ENCODE peak calls at places on chromosomes 1 and 21, in eight cellular contexts. One of them, this sample, is unnamed.

GRCh38 chr1:12708396-12708795 is 7.5 kb upstream of the AADACL3 start:
- DNase-seq in A549: no peak
- DNase-seq in upper lobe of right lung: no peak
- DNase-seq in astrocyte of the spinal cord: no peak
- DNase-seq in GM13977: no peak
- DNase-seq in GM12865: no peak
- DNase-seq in AG04450: no peak
- DNase-seq in progenitor cell of endocrine pancreas: no peak
- DNase-seq in this sample: no peak

GRCh38 chr1:180842482-180842881 is 70.2 kb upstream of the KIAA1614 start:
- DNase-seq in A549: no peak
- DNase-seq in upper lobe of right lung: no peak
- DNase-seq in astrocyte of the spinal cord: peak
- DNase-seq in GM13977: no peak
- DNase-seq in GM12865: no peak
- DNase-seq in AG04450: no peak
- DNase-seq in progenitor cell of endocrine pancreas: no peak
- DNase-seq in this sample: no peak

GRCh38 chr1:182720465-182720864 is 36.1 kb upstream of the RGS8 start:
- DNase-seq in A549: no peak
- DNase-seq in upper lobe of right lung: no peak
- DNase-seq in astrocyte of the spinal cord: no peak
- DNase-seq in GM13977: no peak
- DNase-seq in GM12865: no peak
- DNase-seq in AG04450: no peak
- DNase-seq in progenitor cell of endocrine pancreas: no peak
- DNase-seq in this sample: no peak

GRCh38 chr1:30965914-30966313 is 57.4 kb upstream of the SDC3 start:
- DNase-seq in A549: no peak
- DNase-seq in upper lobe of right lung: no peak
- DNase-seq in astrocyte of the spinal cord: no peak
- DNase-seq in GM13977: no peak
- DNase-seq in GM12865: no peak
- DNase-seq in AG04450: no peak
- DNase-seq in progenitor cell of endocrine pancreas: no peak
- DNase-seq in this sample: no peak

GRCh38 chr1:6489383-6489765 is 2.1 kb downstream of the PLEKHG5 start:
- DNase-seq in A549: no peak
- DNase-seq in upper lobe of right lung: no peak
- DNase-seq in astrocyte of the spinal cord: no peak
- DNase-seq in GM13977: no peak
- DNase-seq in GM12865: no peak
- DNase-seq in AG04450: no peak
- DNase-seq in progenitor cell of endocrine pancreas: no peak
- DNase-seq in this sample: no peak

GRCh38 chr1:225845633-225846259 is 35.8 kb downstream of the EPHX1 start:
- DNase-seq in A549: peak
- DNase-seq in upper lobe of right lung: peak
- DNase-seq in astrocyte of the spinal cord: peak
- DNase-seq in GM13977: peak
- DNase-seq in GM12865: peak
- DNase-seq in AG04450: peak
- DNase-seq in progenitor cell of endocrine pancreas: peak
- DNase-seq in this sample: peak

GRCh38 chr21:33685613-33686197 is 43.4 kb downstream of the ITSN1 start:
- DNase-seq in A549: no peak
- DNase-seq in upper lobe of right lung: no peak
- DNase-seq in astrocyte of the spinal cord: peak
- DNase-seq in GM13977: no peak
- DNase-seq in GM12865: no peak
- DNase-seq in AG04450: peak
- DNase-seq in progenitor cell of endocrine pancreas: no peak
- DNase-seq in this sample: no peak

GRCh38 chr1:27517907-27518718 is 28.1 kb upstream of the WASF2 start:
- DNase-seq in A549: no peak
- DNase-seq in upper lobe of right lung: no peak
- DNase-seq in astrocyte of the spinal cord: no peak
- DNase-seq in GM13977: no peak
- DNase-seq in GM12865: no peak
- DNase-seq in AG04450: no peak
- DNase-seq in progenitor cell of endocrine pancreas: no peak
- DNase-seq in this sample: no peak

GRCh38 chr1:15559189-15559815 is 25.5 kb downstream of the AGMAT start:
- DNase-seq in A549: no peak
- DNase-seq in upper lobe of right lung: no peak
- DNase-seq in astrocyte of the spinal cord: no peak
- DNase-seq in GM13977: no peak
- DNase-seq in GM12865: no peak
- DNase-seq in AG04450: no peak
- DNase-seq in progenitor cell of endocrine pancreas: no peak
- DNase-seq in this sample: no peak

GRCh38 chr1:9292361-9293240 is at the start of gene SPSB1:
- DNase-seq in A549: no peak
- DNase-seq in upper lobe of right lung: peak
- DNase-seq in astrocyte of the spinal cord: peak
- DNase-seq in GM13977: peak
- DNase-seq in GM12865: peak
- DNase-seq in AG04450: no peak
- DNase-seq in progenitor cell of endocrine pancreas: peak
- DNase-seq in this sample: peak

GRCh38 chr1:201481761-201482493 is 12.9 kb upstream of the PHLDA3 start:
- DNase-seq in A549: peak
- DNase-seq in upper lobe of right lung: peak
- DNase-seq in astrocyte of the spinal cord: peak
- DNase-seq in GM13977: peak
- DNase-seq in GM12865: peak
- DNase-seq in AG04450: no peak
- DNase-seq in progenitor cell of endocrine pancreas: peak
- DNase-seq in this sample: peak

GRCh38 chr21:45142469-45142868 is 68.1 kb downstream of the ADARB1 start:
- DNase-seq in A549: no peak
- DNase-seq in upper lobe of right lung: peak
- DNase-seq in astrocyte of the spinal cord: peak
- DNase-seq in GM13977: no peak
- DNase-seq in GM12865: no peak
- DNase-seq in AG04450: no peak
- DNase-seq in progenitor cell of endocrine pancreas: no peak
- DNase-seq in this sample: no peak

GRCh38 chr21:26945916-26946315 is 21.0 kb downstream of the ADAMTS5 start:
- DNase-seq in A549: no peak
- DNase-seq in upper lobe of right lung: no peak
- DNase-seq in astrocyte of the spinal cord: peak
- DNase-seq in GM13977: no peak
- DNase-seq in GM12865: no peak
- DNase-seq in AG04450: no peak
- DNase-seq in progenitor cell of endocrine pancreas: no peak
- DNase-seq in this sample: peak

GRCh38 chr1:48203287-48203900 is 19.1 kb upstream of the SLC5A9 start:
- DNase-seq in A549: peak
- DNase-seq in upper lobe of right lung: no peak
- DNase-seq in astrocyte of the spinal cord: peak
- DNase-seq in GM13977: peak
- DNase-seq in GM12865: peak
- DNase-seq in AG04450: no peak
- DNase-seq in progenitor cell of endocrine pancreas: no peak
- DNase-seq in this sample: no peak

GRCh38 chr21:41433566-41433965 is 7.5 kb downstream of the MX1 start:
- DNase-seq in A549: no peak
- DNase-seq in upper lobe of right lung: no peak
- DNase-seq in astrocyte of the spinal cord: no peak
- DNase-seq in GM13977: no peak
- DNase-seq in GM12865: no peak
- DNase-seq in AG04450: no peak
- DNase-seq in progenitor cell of endocrine pancreas: no peak
- DNase-seq in this sample: no peak

GRCh38 chr1:200918006-200918405 is 23.3 kb downstream of the INAVA start:
- DNase-seq in A549: no peak
- DNase-seq in upper lobe of right lung: no peak
- DNase-seq in astrocyte of the spinal cord: no peak
- DNase-seq in GM13977: no peak
- DNase-seq in GM12865: no peak
- DNase-seq in AG04450: no peak
- DNase-seq in progenitor cell of endocrine pancreas: no peak
- DNase-seq in this sample: no peak

GRCh38 chr1:7479544-7479943 is 291.6 kb upstream of the VAMP3 start:
- DNase-seq in A549: no peak
- DNase-seq in upper lobe of right lung: no peak
- DNase-seq in astrocyte of the spinal cord: no peak
- DNase-seq in GM13977: no peak
- DNase-seq in GM12865: no peak
- DNase-seq in AG04450: no peak
- DNase-seq in progenitor cell of endocrine pancreas: no peak
- DNase-seq in this sample: no peak

GRCh38 chr1:62530516-62531154 is 66.7 kb upstream of the ANGPTL3 start:
- DNase-seq in A549: peak
- DNase-seq in upper lobe of right lung: peak
- DNase-seq in astrocyte of the spinal cord: peak
- DNase-seq in GM13977: no peak
- DNase-seq in GM12865: peak
- DNase-seq in AG04450: peak
- DNase-seq in progenitor cell of endocrine pancreas: peak
- DNase-seq in this sample: peak

GRCh38 chr1:67213164-67213563 is 46.9 kb downstream of the IL23R start:
- DNase-seq in A549: peak
- DNase-seq in upper lobe of right lung: no peak
- DNase-seq in astrocyte of the spinal cord: no peak
- DNase-seq in GM13977: no peak
- DNase-seq in GM12865: peak
- DNase-seq in AG04450: no peak
- DNase-seq in progenitor cell of endocrine pancreas: no peak
- DNase-seq in this sample: no peak

GRCh38 chr1:225873281-225873850 is 8.8 kb downstream of the TMEM63A start:
- DNase-seq in A549: no peak
- DNase-seq in upper lobe of right lung: no peak
- DNase-seq in astrocyte of the spinal cord: no peak
- DNase-seq in GM13977: no peak
- DNase-seq in GM12865: no peak
- DNase-seq in AG04450: no peak
- DNase-seq in progenitor cell of endocrine pancreas: no peak
- DNase-seq in this sample: no peak

GRCh38 chr1:30697977-30698376 is 25.4 kb downstream of the MATN1 start:
- DNase-seq in A549: no peak
- DNase-seq in upper lobe of right lung: peak
- DNase-seq in astrocyte of the spinal cord: no peak
- DNase-seq in GM13977: peak
- DNase-seq in GM12865: no peak
- DNase-seq in AG04450: no peak
- DNase-seq in progenitor cell of endocrine pancreas: no peak
- DNase-seq in this sample: no peak

GRCh38 chr21:20971296-20971921 is 26.8 kb upstream of the NCAM2 start:
- DNase-seq in A549: no peak
- DNase-seq in upper lobe of right lung: no peak
- DNase-seq in astrocyte of the spinal cord: peak
- DNase-seq in GM13977: no peak
- DNase-seq in GM12865: peak
- DNase-seq in AG04450: peak
- DNase-seq in progenitor cell of endocrine pancreas: no peak
- DNase-seq in this sample: peak

GRCh38 chr1:13539683-13540082 is 25.9 kb upstream of the LRRC38 start:
- DNase-seq in A549: no peak
- DNase-seq in upper lobe of right lung: peak
- DNase-seq in astrocyte of the spinal cord: no peak
- DNase-seq in GM13977: no peak
- DNase-seq in GM12865: no peak
- DNase-seq in AG04450: no peak
- DNase-seq in progenitor cell of endocrine pancreas: no peak
- DNase-seq in this sample: no peak

GRCh38 chr1:78676347-78676982 is 26.8 kb downstream of the IFI44 start:
- DNase-seq in A549: peak
- DNase-seq in upper lobe of right lung: no peak
- DNase-seq in astrocyte of the spinal cord: peak
- DNase-seq in GM13977: peak
- DNase-seq in GM12865: peak
- DNase-seq in AG04450: peak
- DNase-seq in progenitor cell of endocrine pancreas: peak
- DNase-seq in this sample: no peak

GRCh38 chr1:16236091-16236494 is 890 bp downstream of the CPLANE2 start:
- DNase-seq in A549: peak
- DNase-seq in upper lobe of right lung: peak
- DNase-seq in astrocyte of the spinal cord: peak
- DNase-seq in GM13977: peak
- DNase-seq in GM12865: peak
- DNase-seq in AG04450: no peak
- DNase-seq in progenitor cell of endocrine pancreas: no peak
- DNase-seq in this sample: no peak

GRCh38 chr1:237570530-237570929 is 320.2 kb downstream of the ZP4 start:
- DNase-seq in A549: no peak
- DNase-seq in upper lobe of right lung: no peak
- DNase-seq in astrocyte of the spinal cord: no peak
- DNase-seq in GM13977: no peak
- DNase-seq in GM12865: no peak
- DNase-seq in AG04450: no peak
- DNase-seq in progenitor cell of endocrine pancreas: no peak
- DNase-seq in this sample: no peak
- TF ChIP-seq CTCF in A549: no peak
- TF ChIP-seq CTCF in upper lobe of right lung: no peak
- TF ChIP-seq CTCF in astrocyte of the spinal cord: no peak
- TF ChIP-seq CTCF in GM13977: no peak
- TF ChIP-seq CTCF in GM12865: peak
- TF ChIP-seq CTCF in AG04450: no peak
- TF ChIP-seq CTCF in progenitor cell of endocrine pancreas: peak
- TF ChIP-seq CTCF in this sample: peak

DNA sequence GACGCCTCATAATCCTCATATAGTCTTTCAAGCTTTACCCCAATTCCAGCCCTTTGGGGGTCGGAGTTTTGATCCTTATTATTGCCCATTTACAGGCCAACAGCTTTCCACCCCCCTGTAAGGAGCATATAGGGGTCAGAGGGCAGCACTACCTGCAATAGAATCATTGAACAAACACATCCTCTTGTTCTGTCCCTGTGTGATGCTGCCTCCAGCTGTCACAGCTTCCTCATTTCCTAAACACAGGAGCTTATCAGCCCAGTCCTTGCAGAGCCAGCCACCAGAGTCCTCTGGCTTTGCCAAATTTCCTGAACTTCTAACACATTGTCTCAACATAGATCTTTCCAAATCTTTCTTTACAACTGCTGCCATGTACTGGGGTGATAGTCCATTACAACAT is 32.8 kb upstream of the PTBP2 start:
- DNase-seq in A549: no peak
- DNase-seq in upper lobe of right lung: no peak
- DNase-seq in astrocyte of the spinal cord: no peak
- DNase-seq in GM13977: no peak
- DNase-seq in GM12865: no peak
- DNase-seq in AG04450: no peak
- DNase-seq in progenitor cell of endocrine pancreas: no peak
- DNase-seq in this sample: no peak
- TF ChIP-seq CTCF in A549: no peak
- TF ChIP-seq CTCF in upper lobe of right lung: no peak
- TF ChIP-seq CTCF in astrocyte of the spinal cord: no peak
- TF ChIP-seq CTCF in GM13977: no peak
- TF ChIP-seq CTCF in GM12865: no peak
- TF ChIP-seq CTCF in AG04450: no peak
- TF ChIP-seq CTCF in progenitor cell of endocrine pancreas: no peak
- TF ChIP-seq CTCF in this sample: no peak

GRCh38 chr1:50929376-50929958 is 30.6 kb downstream of the FAF1 start:
- DNase-seq in A549: peak
- DNase-seq in upper lobe of right lung: no peak
- DNase-seq in astrocyte of the spinal cord: peak
- DNase-seq in GM13977: no peak
- DNase-seq in GM12865: peak
- DNase-seq in AG04450: peak
- DNase-seq in progenitor cell of endocrine pancreas: no peak
- DNase-seq in this sample: no peak
- TF ChIP-seq CTCF in A549: peak
- TF ChIP-seq CTCF in upper lobe of right lung: peak
- TF ChIP-seq CTCF in astrocyte of the spinal cord: peak
- TF ChIP-seq CTCF in GM13977: peak
- TF ChIP-seq CTCF in GM12865: peak
- TF ChIP-seq CTCF in AG04450: peak
- TF ChIP-seq CTCF in progenitor cell of endocrine pancreas: peak
- TF ChIP-seq CTCF in this sample: peak

GRCh38 chr1:39625009-39625408 is 14.4 kb downstream of the HEYL start:
- DNase-seq in A549: no peak
- DNase-seq in upper lobe of right lung: no peak
- DNase-seq in astrocyte of the spinal cord: no peak
- DNase-seq in GM13977: no peak
- DNase-seq in GM12865: no peak
- DNase-seq in AG04450: no peak
- DNase-seq in progenitor cell of endocrine pancreas: no peak
- DNase-seq in this sample: no peak
- TF ChIP-seq CTCF in A549: no peak
- TF ChIP-seq CTCF in upper lobe of right lung: no peak
- TF ChIP-seq CTCF in astrocyte of the spinal cord: no peak
- TF ChIP-seq CTCF in GM13977: no peak
- TF ChIP-seq CTCF in GM12865: no peak
- TF ChIP-seq CTCF in AG04450: no peak
- TF ChIP-seq CTCF in progenitor cell of endocrine pancreas: no peak
- TF ChIP-seq CTCF in this sample: no peak